ENCODE peak calls at places on chromosomes 13 and 19, in four cellular contexts. X is epithelial cell of esophagus, Y is A549, B is heart left ventricle. F is an unnamed sample.
A peak's percentile ranks its signal among the peaks of the same experiment; 100 is the strongest.

GRCh38 chr19:55418185-55418584 is 10.6 kb upstream of the UBE2S start:
- DNase-seq in X (peak; percentile 86), B (peak; percentile 43), Y (peak; percentile 88), F (no peak)

GRCh38 chr19:55247621-55248099 is 11.2 kb downstream of the PPP6R1 start:
- DNase-seq in X (peak; percentile 85), Y (peak; percentile 74), B (peak; percentile 58), F (no peak)

GRCh38 chr19:16527971-16528521 is 14.2 kb downstream of the CHERP start:
- DNase-seq in X (peak; percentile 29), B (no peak), Y (peak; percentile 31), F (no peak)

GRCh38 chr13:110166598-110166997 is 140.4 kb downstream of the COL4A1 start:
- DNase-seq in B (no peak), Y (no peak), X (no peak), F (no peak)

GRCh38 chr13:93776936-93777335 is 550.3 kb downstream of the GPC6 start:
- DNase-seq in Y (no peak), B (no peak), X (peak; percentile 44), F (no peak)

GRCh38 chr19:45087531-45087930 is 5.4 kb upstream of the PPP1R37 start:
- DNase-seq in Y (no peak), B (no peak), X (no peak), F (peak; percentile 72)

GRCh38 chr13:112464720-112465119 is 88.6 kb downstream of the SPACA7 start:
- DNase-seq in X (no peak), B (no peak), Y (no peak), F (no peak)

GRCh38 chr19:15010497-15011255 is 31.0 kb upstream of the SLC1A6 start:
- DNase-seq in B (no peak), Y (no peak), X (no peak), F (no peak)

GRCh38 chr13:48994731-48995130 is 19.0 kb downstream of the FNDC3A start:
- DNase-seq in X (peak; percentile 46), Y (no peak), B (no peak), F (no peak)

GRCh38 chr19:39324242-39324842 is 3.7 kb upstream of the LRFN1 start:
- DNase-seq in B (no peak), Y (no peak), X (no peak), F (no peak)

GRCh38 chr19:11853358-11853757 is 4.8 kb downstream of the ZNF439 start:
- DNase-seq in X (no peak), Y (no peak), B (no peak), F (no peak)

GRCh38 chr13:37618554-37618953 is 20.0 kb upstream of the POSTN start:
- DNase-seq in Y (no peak), X (peak; percentile 24), B (no peak), F (no peak)

GRCh38 chr19:55640043-55640576 is 692 bp upstream of the ZNF580 start:
- DNase-seq in Y (peak; percentile 49), B (peak; percentile 57), X (peak; percentile 81), F (peak; percentile 63)

GRCh38 chr13:71866173-71867091 is 572 bp downstream of the DACH1 start:
- DNase-seq in X (peak; percentile 30), B (peak; percentile 25), Y (no peak), F (peak; percentile 21)

GRCh38 chr13:106513025-106513424 is 22.4 kb downstream of the EFNB2 start:
- DNase-seq in X (peak; percentile 68), B (no peak), Y (no peak), F (no peak)

GRCh38 chr13:26377038-26377437 is 123.1 kb downstream of the CDK8 start:
- DNase-seq in Y (peak; percentile 20), B (no peak), X (peak; percentile 25), F (no peak)

GRCh38 chr19:39661565-39661964 is 5.9 kb downstream of the LGALS16 start:
- DNase-seq in X (no peak), Y (no peak), B (no peak), F (no peak)

GRCh38 chr19:33434886-33435705 is 61.6 kb downstream of the CEBPG start:
- DNase-seq in Y (no peak), X (peak; percentile 8), B (no peak), F (no peak)

GRCh38 chr13:30071890-30072817 is 221.7 kb upstream of the UBL3 start:
- DNase-seq in Y (peak; percentile 4), B (no peak), X (peak; percentile 74), F (no peak)

GRCh38 chr19:6416658-6417405 is 7.8 kb downstream of the KHSRP start:
- DNase-seq in B (no peak), Y (no peak), X (no peak), F (no peak)

GRCh38 chr19:6415592-6416190 is 8.9 kb downstream of the KHSRP start:
- DNase-seq in X (no peak), Y (no peak), B (no peak), F (no peak)

GRCh38 chr19:6418562-6418932 is 6.1 kb downstream of the KHSRP start:
- DNase-seq in Y (no peak), X (no peak), B (no peak), F (no peak)

GRCh38 chr19:6414793-6415591 is 9.6 kb downstream of the KHSRP start:
- DNase-seq in B (no peak), Y (no peak), X (no peak), F (no peak)

DNA sequence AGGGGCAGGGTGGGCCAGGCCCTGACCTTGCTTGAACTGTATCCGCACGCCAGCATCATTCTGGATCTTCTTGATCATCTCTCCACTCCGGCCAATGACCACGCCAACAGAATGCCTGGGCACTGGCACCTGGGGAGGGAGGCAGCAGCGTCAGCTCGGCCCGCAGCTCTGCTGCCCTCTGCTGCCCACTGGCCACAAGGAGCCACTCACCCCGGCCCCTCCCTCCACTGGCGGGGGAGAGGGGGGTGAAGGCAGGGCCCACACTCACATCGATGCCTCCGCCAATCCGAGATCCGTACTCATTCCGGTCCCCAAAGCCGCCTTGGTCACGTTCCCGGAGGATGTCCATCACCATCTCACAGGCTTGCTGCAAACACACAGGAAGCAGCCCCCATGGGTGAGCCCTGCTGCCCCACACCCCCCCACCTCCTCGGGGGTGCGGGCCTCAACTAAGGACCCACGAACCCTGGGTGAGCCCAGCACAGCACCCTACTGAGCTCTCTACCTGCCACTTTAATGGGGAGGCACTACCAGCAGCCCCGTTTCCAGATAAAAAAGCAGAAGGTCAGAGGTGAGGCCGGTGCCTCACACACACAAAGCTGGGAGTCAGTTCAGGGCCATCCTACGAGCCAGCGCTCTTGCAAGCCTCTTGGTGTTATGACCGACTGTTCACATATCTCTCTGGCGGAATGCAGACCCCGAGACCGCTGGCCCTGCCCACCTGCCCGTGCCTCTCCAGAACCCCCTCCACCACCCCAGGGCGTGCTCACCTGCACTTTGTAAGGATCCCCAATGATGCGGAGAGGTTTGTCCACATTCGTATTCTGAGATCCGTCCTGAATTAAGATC is 6.7 kb downstream of the KHSRP start:
- DNase-seq in B (no peak), Y (peak; percentile 23), X (no peak), F (no peak)
- TF ChIP-seq CTCF in B (peak; percentile 38), Y (peak; percentile 30), X (peak; percentile 5), F (no peak)

GRCh38 chr19:13476071-13476470 is 30.2 kb downstream of the CACNA1A start:
- DNase-seq in Y (no peak), X (no peak), B (no peak), F (no peak)
- TF ChIP-seq CTCF in Y (no peak), X (no peak), B (no peak), F (no peak)

GRCh38 chr19:38284422-38284821 is 19.6 kb upstream of the C19orf33 start:
- DNase-seq in X (no peak), B (no peak), Y (no peak), F (no peak)
- TF ChIP-seq CTCF in X (no peak), B (no peak), Y (no peak), F (no peak)

DNA sequence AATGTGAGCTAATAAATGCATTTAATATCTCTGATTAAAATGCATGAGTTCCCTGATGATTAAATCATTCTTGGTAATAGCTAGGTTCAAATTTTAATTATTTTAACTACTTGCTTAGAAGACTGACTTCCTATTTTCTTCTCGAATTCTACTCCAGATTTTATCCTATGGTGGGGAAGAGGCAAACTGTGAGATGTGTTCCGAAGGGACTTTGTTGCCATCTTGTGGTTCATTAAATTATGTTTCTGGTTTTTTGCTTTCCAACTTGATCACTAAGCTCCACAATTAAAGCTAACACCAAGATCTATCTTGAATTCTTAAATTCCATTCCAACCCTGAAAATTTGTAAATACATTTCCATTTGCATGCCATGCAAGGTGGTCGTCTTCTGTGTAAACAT is 538.4 kb upstream of the PCDH20 start:
- DNase-seq in B (no peak), X (peak; percentile 41), Y (peak; percentile 20), F (no peak)
- TF ChIP-seq CTCF in B (no peak), X (peak; percentile 48), Y (peak; percentile 39), F (no peak)

DNA sequence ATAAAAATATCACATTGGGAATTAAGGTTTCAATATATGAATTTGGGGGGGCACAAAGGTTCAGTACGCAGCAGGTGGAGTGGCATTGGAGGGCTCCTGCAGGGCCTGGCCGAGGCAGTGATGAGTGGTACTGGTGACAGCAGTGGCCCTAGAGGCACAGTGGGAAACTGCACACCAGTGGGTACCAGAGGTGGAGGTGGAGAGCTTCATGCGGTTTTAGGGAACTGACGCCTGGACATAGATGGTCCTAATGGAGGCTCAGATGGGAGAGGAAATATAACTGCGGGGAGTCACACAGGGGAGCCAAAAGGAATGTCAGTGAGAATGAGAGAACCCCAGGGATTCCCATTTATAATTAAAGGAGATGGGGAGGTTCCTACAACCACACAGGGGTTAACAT is 156.2 kb downstream of the COG6 start:
- DNase-seq in X (no peak), Y (no peak), B (no peak), F (no peak)
- TF ChIP-seq CTCF in X (no peak), Y (no peak), B (no peak), F (no peak)

GRCh38 chr13:27556109-27556508 is 64.2 kb downstream of the LNX2 start:
- DNase-seq in B (peak; percentile 25), X (no peak), Y (peak; percentile 5), F (no peak)
- TF ChIP-seq CTCF in B (peak; percentile 24), X (no peak), Y (no peak), F (no peak)

GRCh38 chr19:6956573-6956972 is 64.7 kb downstream of the MBD3L2B start:
- DNase-seq in Y (no peak), X (no peak), B (no peak), F (no peak)

GRCh38 chr19:6948884-6949283 is 61.5 kb downstream of the ADGRE1 start:
- DNase-seq in B (no peak), X (no peak), Y (no peak), F (no peak)

GRCh38 chr19:6955082-6955481 is 66.1 kb downstream of the MBD3L2B start:
- DNase-seq in Y (no peak), B (no peak), X (no peak), F (no peak)

GRCh38 chr19:6947745-6948144 is 60.4 kb downstream of the ADGRE1 start:
- DNase-seq in X (peak; percentile 3), Y (peak; percentile 68), B (no peak), F (no peak)

GRCh38 chr19:6952956-6953355 is 65.6 kb downstream of the ADGRE1 start:
- DNase-seq in X (no peak), Y (no peak), B (no peak), F (no peak)
- TF ChIP-seq CTCF in X (no peak), Y (no peak), B (no peak), F (no peak)

DNA sequence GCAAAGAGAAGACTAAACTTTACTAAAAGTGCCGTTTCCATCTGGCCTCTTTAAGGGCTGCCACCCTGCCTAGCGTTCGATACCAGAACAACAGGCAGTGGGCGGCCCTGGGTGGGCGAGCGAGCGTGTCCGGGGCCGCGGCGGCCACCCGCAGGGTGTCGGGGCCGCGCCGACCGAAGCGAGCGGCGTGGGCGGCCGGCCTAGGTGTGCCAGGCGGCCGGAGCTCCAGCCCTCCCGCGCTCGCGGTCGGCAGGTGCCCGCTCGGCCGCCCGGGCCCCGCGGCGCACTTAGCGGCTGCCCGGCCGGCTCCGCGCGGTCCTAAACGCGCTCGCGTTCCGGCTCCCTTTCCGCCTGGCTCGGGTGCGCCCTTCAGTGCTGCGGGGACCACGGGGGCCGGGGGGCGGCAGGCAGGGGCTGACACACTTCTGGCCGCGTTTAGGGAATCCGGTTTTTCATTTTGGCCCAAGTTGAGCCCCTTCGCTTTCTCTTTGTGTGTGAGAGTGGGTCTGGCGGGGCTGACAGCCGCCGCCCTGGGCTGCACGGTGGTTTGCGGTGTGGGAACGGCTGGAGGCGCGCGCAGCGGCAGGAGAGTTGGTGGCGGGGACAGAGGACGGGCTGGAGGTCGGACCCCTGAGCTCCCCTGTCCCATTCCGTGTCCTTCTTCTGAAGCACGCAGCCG is 2.9 kb downstream of the FGF9 start:
- DNase-seq in X (peak; percentile 66), Y (peak; percentile 39), B (peak; percentile 35), F (peak; percentile 59)
- TF ChIP-seq CTCF in X (peak; percentile 13), Y (no peak), B (no peak), F (no peak)